ENCODE peak calls at places on chromosomes 4 and X, in eight cellular contexts. One of them, this sample, is unnamed.

GRCh38 chr4:139655116-139655515 is 10.5 kb upstream of the MGST2 start:
- DNase-seq in renal cortical epithelial cell: peak
- DNase-seq in NCI-H1105: no peak
- DNase-seq in HT-29: peak
- DNase-seq in NCI-H2081: peak
- DNase-seq in neural progenitor cell: peak
- DNase-seq in fibroblast of mammary gland: peak
- DNase-seq in neural crest cell: no peak
- DNase-seq in this sample: peak

GRCh38 chr4:21577066-21577465 is 371.5 kb downstream of the KCNIP4 start:
- DNase-seq in neural crest cell: no peak
- DNase-seq in NCI-H2081: no peak
- DNase-seq in renal cortical epithelial cell: no peak
- DNase-seq in HT-29: no peak
- DNase-seq in fibroblast of mammary gland: no peak
- DNase-seq in neural progenitor cell: no peak
- DNase-seq in NCI-H1105: no peak
- DNase-seq in this sample: no peak

GRCh38 chrX:38437093-38437492 is 84.7 kb downstream of the OTC start:
- DNase-seq in NCI-H1105: no peak
- DNase-seq in neural crest cell: no peak
- DNase-seq in HT-29: no peak
- DNase-seq in NCI-H2081: no peak
- DNase-seq in renal cortical epithelial cell: peak
- DNase-seq in fibroblast of mammary gland: peak
- DNase-seq in neural progenitor cell: no peak
- DNase-seq in this sample: no peak

GRCh38 chr4:88938138-88938537 is 118.8 kb downstream of the FAM13A start:
- DNase-seq in HT-29: no peak
- DNase-seq in renal cortical epithelial cell: peak
- DNase-seq in fibroblast of mammary gland: peak
- DNase-seq in neural progenitor cell: no peak
- DNase-seq in neural crest cell: no peak
- DNase-seq in NCI-H1105: no peak
- DNase-seq in NCI-H2081: no peak
- DNase-seq in this sample: no peak

GRCh38 chrX:138858438-138858837 is 146.9 kb upstream of the FGF13 start:
- DNase-seq in NCI-H2081: no peak
- DNase-seq in neural progenitor cell: no peak
- DNase-seq in NCI-H1105: no peak
- DNase-seq in HT-29: no peak
- DNase-seq in renal cortical epithelial cell: peak
- DNase-seq in neural crest cell: no peak
- DNase-seq in fibroblast of mammary gland: peak
- DNase-seq in this sample: no peak

GRCh38 chr4:78710536-78710935 is 65.6 kb upstream of the BMP2K start:
- DNase-seq in neural progenitor cell: no peak
- DNase-seq in HT-29: no peak
- DNase-seq in NCI-H2081: no peak
- DNase-seq in fibroblast of mammary gland: peak
- DNase-seq in neural crest cell: no peak
- DNase-seq in renal cortical epithelial cell: peak
- DNase-seq in NCI-H1105: no peak
- DNase-seq in this sample: no peak

GRCh38 chrX:19440713-19441112 is 74.6 kb downstream of the MAP3K15 start:
- DNase-seq in fibroblast of mammary gland: peak
- DNase-seq in NCI-H1105: no peak
- DNase-seq in neural crest cell: no peak
- DNase-seq in NCI-H2081: no peak
- DNase-seq in neural progenitor cell: no peak
- DNase-seq in HT-29: no peak
- DNase-seq in renal cortical epithelial cell: peak
- DNase-seq in this sample: no peak

GRCh38 chr4:17561195-17561909 is 15.6 kb upstream of the LAP3 start:
- DNase-seq in NCI-H2081: no peak
- DNase-seq in neural progenitor cell: no peak
- DNase-seq in renal cortical epithelial cell: peak
- DNase-seq in HT-29: no peak
- DNase-seq in NCI-H1105: no peak
- DNase-seq in fibroblast of mammary gland: peak
- DNase-seq in neural crest cell: no peak
- DNase-seq in this sample: no peak

GRCh38 chrX:35890699-35891098 is 28.8 kb upstream of the CFAP47 start:
- DNase-seq in NCI-H1105: peak
- DNase-seq in neural progenitor cell: peak
- DNase-seq in renal cortical epithelial cell: peak
- DNase-seq in NCI-H2081: peak
- DNase-seq in fibroblast of mammary gland: peak
- DNase-seq in HT-29: peak
- DNase-seq in neural crest cell: no peak
- DNase-seq in this sample: peak

GRCh38 chr4:54091637-54092404 is 8.1 kb upstream of the GSX2 start:
- DNase-seq in renal cortical epithelial cell: no peak
- DNase-seq in NCI-H1105: peak
- DNase-seq in NCI-H2081: peak
- DNase-seq in HT-29: peak
- DNase-seq in fibroblast of mammary gland: peak
- DNase-seq in neural progenitor cell: peak
- DNase-seq in neural crest cell: no peak
- DNase-seq in this sample: peak

GRCh38 chr4:95108883-95109421 is 351.2 kb downstream of the BMPR1B start:
- DNase-seq in HT-29: peak
- DNase-seq in NCI-H2081: no peak
- DNase-seq in neural progenitor cell: no peak
- DNase-seq in renal cortical epithelial cell: no peak
- DNase-seq in fibroblast of mammary gland: no peak
- DNase-seq in NCI-H1105: no peak
- DNase-seq in neural crest cell: no peak
- DNase-seq in this sample: no peak

GRCh38 chr4:23741586-23742240 is 148.1 kb downstream of the PPARGC1A start:
- DNase-seq in renal cortical epithelial cell: peak
- DNase-seq in NCI-H2081: no peak
- DNase-seq in neural progenitor cell: no peak
- DNase-seq in fibroblast of mammary gland: no peak
- DNase-seq in neural crest cell: no peak
- DNase-seq in NCI-H1105: no peak
- DNase-seq in HT-29: no peak
- DNase-seq in this sample: no peak

GRCh38 chr4:77931452-77932135 is 69.0 kb downstream of the MRPL1 start:
- DNase-seq in renal cortical epithelial cell: no peak
- DNase-seq in NCI-H2081: no peak
- DNase-seq in NCI-H1105: no peak
- DNase-seq in fibroblast of mammary gland: peak
- DNase-seq in neural progenitor cell: no peak
- DNase-seq in HT-29: no peak
- DNase-seq in neural crest cell: no peak
- DNase-seq in this sample: no peak

GRCh38 chrX:134670241-134670811 is 12.1 kb upstream of the PLAC1 start:
- DNase-seq in NCI-H1105: no peak
- DNase-seq in renal cortical epithelial cell: peak
- DNase-seq in HT-29: no peak
- DNase-seq in NCI-H2081: no peak
- DNase-seq in neural progenitor cell: peak
- DNase-seq in neural crest cell: no peak
- DNase-seq in fibroblast of mammary gland: peak
- DNase-seq in this sample: no peak

GRCh38 chrX:153304988-153305736 is 16.4 kb downstream of the PNMA6F start:
- DNase-seq in neural progenitor cell: no peak
- DNase-seq in NCI-H2081: no peak
- DNase-seq in fibroblast of mammary gland: no peak
- DNase-seq in renal cortical epithelial cell: peak
- DNase-seq in neural crest cell: no peak
- DNase-seq in NCI-H1105: no peak
- DNase-seq in HT-29: no peak
- DNase-seq in this sample: no peak

GRCh38 chr4:3485011-3485881 is 22.1 kb downstream of the DOK7 start:
- DNase-seq in neural progenitor cell: no peak
- DNase-seq in NCI-H1105: no peak
- DNase-seq in fibroblast of mammary gland: no peak
- DNase-seq in HT-29: peak
- DNase-seq in renal cortical epithelial cell: no peak
- DNase-seq in neural crest cell: no peak
- DNase-seq in NCI-H2081: no peak
- DNase-seq in this sample: no peak

GRCh38 chrX:53616921-53617320 is 69.6 kb downstream of the HUWE1 start:
- DNase-seq in fibroblast of mammary gland: no peak
- DNase-seq in neural crest cell: no peak
- DNase-seq in HT-29: no peak
- DNase-seq in NCI-H1105: no peak
- DNase-seq in NCI-H2081: no peak
- DNase-seq in renal cortical epithelial cell: no peak
- DNase-seq in neural progenitor cell: peak
- DNase-seq in this sample: no peak

GRCh38 chr4:2570551-2571222 is 34.2 kb downstream of the FAM193A start:
- DNase-seq in HT-29: no peak
- DNase-seq in fibroblast of mammary gland: no peak
- DNase-seq in NCI-H1105: no peak
- DNase-seq in NCI-H2081: peak
- DNase-seq in renal cortical epithelial cell: no peak
- DNase-seq in neural crest cell: no peak
- DNase-seq in neural progenitor cell: no peak
- DNase-seq in this sample: no peak

GRCh38 chr4:47835489-47835888 is 2.4 kb downstream of the CORIN start:
- DNase-seq in renal cortical epithelial cell: peak
- DNase-seq in NCI-H1105: no peak
- DNase-seq in HT-29: no peak
- DNase-seq in neural progenitor cell: no peak
- DNase-seq in fibroblast of mammary gland: no peak
- DNase-seq in NCI-H2081: no peak
- DNase-seq in neural crest cell: no peak
- DNase-seq in this sample: no peak

GRCh38 chr4:176898791-176899190 is 106.1 kb upstream of the VEGFC start:
- DNase-seq in neural crest cell: no peak
- DNase-seq in neural progenitor cell: no peak
- DNase-seq in renal cortical epithelial cell: no peak
- DNase-seq in fibroblast of mammary gland: no peak
- DNase-seq in NCI-H2081: no peak
- DNase-seq in NCI-H1105: no peak
- DNase-seq in HT-29: no peak
- DNase-seq in this sample: no peak

GRCh38 chr4:3297066-3297859 is 4.4 kb downstream of the RGS12 start:
- DNase-seq in neural progenitor cell: no peak
- DNase-seq in fibroblast of mammary gland: no peak
- DNase-seq in HT-29: no peak
- DNase-seq in NCI-H2081: no peak
- DNase-seq in NCI-H1105: no peak
- DNase-seq in neural crest cell: no peak
- DNase-seq in renal cortical epithelial cell: no peak
- DNase-seq in this sample: no peak

GRCh38 chr4:159451006-159451405 is 348.1 kb downstream of the RAPGEF2 start:
- DNase-seq in fibroblast of mammary gland: peak
- DNase-seq in HT-29: no peak
- DNase-seq in NCI-H1105: no peak
- DNase-seq in neural crest cell: no peak
- DNase-seq in NCI-H2081: no peak
- DNase-seq in renal cortical epithelial cell: no peak
- DNase-seq in neural progenitor cell: no peak
- DNase-seq in this sample: no peak

GRCh38 chr4:110640608-110641007 is 17.7 kb upstream of the PITX2 start:
- DNase-seq in HT-29: no peak
- DNase-seq in NCI-H2081: no peak
- DNase-seq in neural crest cell: no peak
- DNase-seq in renal cortical epithelial cell: no peak
- DNase-seq in NCI-H1105: no peak
- DNase-seq in fibroblast of mammary gland: no peak
- DNase-seq in neural progenitor cell: peak
- DNase-seq in this sample: no peak

GRCh38 chr4:146029939-146030710 is 91.5 kb upstream of the ZNF827 start:
- DNase-seq in HT-29: peak
- DNase-seq in neural progenitor cell: no peak
- DNase-seq in NCI-H2081: no peak
- DNase-seq in fibroblast of mammary gland: no peak
- DNase-seq in renal cortical epithelial cell: peak
- DNase-seq in NCI-H1105: no peak
- DNase-seq in neural crest cell: no peak
- DNase-seq in this sample: no peak

GRCh38 chr4:121863787-121864186 is 6.5 kb downstream of the BBS7 start:
- DNase-seq in neural crest cell: no peak
- DNase-seq in neural progenitor cell: peak
- DNase-seq in HT-29: no peak
- DNase-seq in NCI-H1105: no peak
- DNase-seq in NCI-H2081: no peak
- DNase-seq in fibroblast of mammary gland: no peak
- DNase-seq in renal cortical epithelial cell: peak
- DNase-seq in this sample: no peak

GRCh38 chr4:10091531-10092181 is 24.9 kb downstream of the WDR1 start:
- DNase-seq in HT-29: no peak
- DNase-seq in NCI-H2081: no peak
- DNase-seq in NCI-H1105: no peak
- DNase-seq in neural progenitor cell: no peak
- DNase-seq in fibroblast of mammary gland: no peak
- DNase-seq in neural crest cell: no peak
- DNase-seq in renal cortical epithelial cell: no peak
- DNase-seq in this sample: no peak

GRCh38 chr4:102007959-102008425 is 217.5 kb downstream of the BANK1 start:
- DNase-seq in neural progenitor cell: no peak
- DNase-seq in NCI-H1105: no peak
- DNase-seq in NCI-H2081: no peak
- DNase-seq in neural crest cell: no peak
- DNase-seq in fibroblast of mammary gland: no peak
- DNase-seq in renal cortical epithelial cell: no peak
- DNase-seq in HT-29: no peak
- DNase-seq in this sample: no peak

GRCh38 chrX:70054391-70054790 is 4.7 kb upstream of the AWAT2 start:
- DNase-seq in HT-29: no peak
- DNase-seq in NCI-H2081: no peak
- DNase-seq in fibroblast of mammary gland: no peak
- DNase-seq in neural progenitor cell: no peak
- DNase-seq in neural crest cell: no peak
- DNase-seq in NCI-H1105: no peak
- DNase-seq in renal cortical epithelial cell: no peak
- DNase-seq in this sample: no peak

GRCh38 chr4:16310606-16311005 is 84.3 kb upstream of the TAPT1 start:
- DNase-seq in NCI-H1105: no peak
- DNase-seq in neural progenitor cell: no peak
- DNase-seq in fibroblast of mammary gland: no peak
- DNase-seq in HT-29: no peak
- DNase-seq in NCI-H2081: no peak
- DNase-seq in renal cortical epithelial cell: no peak
- DNase-seq in neural crest cell: no peak
- DNase-seq in this sample: no peak

GRCh38 chrX:13223868-13224555 is 95.8 kb downstream of the ATXN3L start:
- DNase-seq in renal cortical epithelial cell: peak
- DNase-seq in NCI-H2081: peak
- DNase-seq in fibroblast of mammary gland: peak
- DNase-seq in neural crest cell: no peak
- DNase-seq in NCI-H1105: peak
- DNase-seq in neural progenitor cell: no peak
- DNase-seq in HT-29: peak
- DNase-seq in this sample: peak

GRCh38 chr4:173560896-173561295 is 30.9 kb upstream of the HAND2 start:
- DNase-seq in renal cortical epithelial cell: no peak
- DNase-seq in fibroblast of mammary gland: no peak
- DNase-seq in NCI-H1105: no peak
- DNase-seq in HT-29: no peak
- DNase-seq in NCI-H2081: no peak
- DNase-seq in neural crest cell: no peak
- DNase-seq in neural progenitor cell: no peak
- DNase-seq in this sample: no peak

GRCh38 chr4:113957961-113958360 is 21.5 kb downstream of the ARSJ start:
- DNase-seq in NCI-H2081: no peak
- DNase-seq in neural progenitor cell: no peak
- DNase-seq in fibroblast of mammary gland: no peak
- DNase-seq in NCI-H1105: no peak
- DNase-seq in renal cortical epithelial cell: no peak
- DNase-seq in HT-29: no peak
- DNase-seq in neural crest cell: no peak
- DNase-seq in this sample: no peak

GRCh38 chr4:14155803-14156202 is 528.3 kb upstream of the BOD1L1 start:
- DNase-seq in neural progenitor cell: no peak
- DNase-seq in NCI-H1105: no peak
- DNase-seq in HT-29: no peak
- DNase-seq in NCI-H2081: no peak
- DNase-seq in renal cortical epithelial cell: no peak
- DNase-seq in neural crest cell: no peak
- DNase-seq in fibroblast of mammary gland: no peak
- DNase-seq in this sample: no peak

GRCh38 chrX:150486011-150486410 is 82.4 kb upstream of the MTM1 start:
- DNase-seq in NCI-H2081: no peak
- DNase-seq in neural crest cell: peak
- DNase-seq in renal cortical epithelial cell: peak
- DNase-seq in fibroblast of mammary gland: peak
- DNase-seq in neural progenitor cell: peak
- DNase-seq in HT-29: peak
- DNase-seq in NCI-H1105: peak
- DNase-seq in this sample: peak

This sample was measured in NCI-H345.